ENCODE peak calls at places on chromosomes 4 and X, in ten cellular contexts. One of them, this sample, is unnamed.

GRCh38 chrX:131703646-131704045 is 159.8 kb downstream of the OR13H1 start:
- DNase-seq in HFFc6: peak; percentile 0
- DNase-seq in mesenchymal stem cell: no peak
- DNase-seq in WTC11: no peak
- DNase-seq in GM04504: no peak
- DNase-seq in islet precursor cell: no peak
- DNase-seq in fibroblast of lung: no peak
- DNase-seq in fibroblast of the aortic adventitia: no peak
- DNase-seq in nephron progenitor cell: no peak
- DNase-seq in neural crest cell: no peak
- DNase-seq in this sample: no peak

GRCh38 chr4:38684951-38685350 is 21.0 kb downstream of the KLF3 start:
- DNase-seq in HFFc6: no peak
- DNase-seq in mesenchymal stem cell: no peak
- DNase-seq in WTC11: no peak
- DNase-seq in GM04504: no peak
- DNase-seq in islet precursor cell: no peak
- DNase-seq in fibroblast of lung: no peak
- DNase-seq in fibroblast of the aortic adventitia: no peak
- DNase-seq in nephron progenitor cell: no peak
- DNase-seq in neural crest cell: no peak
- DNase-seq in this sample: no peak

GRCh38 chr4:154471924-154472323 is 19.7 kb downstream of the DCHS2 start:
- DNase-seq in HFFc6: no peak
- DNase-seq in mesenchymal stem cell: no peak
- DNase-seq in WTC11: no peak
- DNase-seq in GM04504: no peak
- DNase-seq in islet precursor cell: no peak
- DNase-seq in fibroblast of lung: peak; percentile 22
- DNase-seq in fibroblast of the aortic adventitia: no peak
- DNase-seq in nephron progenitor cell: no peak
- DNase-seq in neural crest cell: no peak
- DNase-seq in this sample: no peak

GRCh38 chr4:78937837-78938236 is 1.4 kb downstream of the PAQR3 start:
- DNase-seq in HFFc6: peak; percentile 17
- DNase-seq in mesenchymal stem cell: peak; percentile 39
- DNase-seq in WTC11: no peak
- DNase-seq in GM04504: peak; percentile 10
- DNase-seq in islet precursor cell: peak; percentile 69
- DNase-seq in fibroblast of lung: no peak
- DNase-seq in fibroblast of the aortic adventitia: peak; percentile 18
- DNase-seq in nephron progenitor cell: no peak
- DNase-seq in neural crest cell: no peak
- DNase-seq in this sample: no peak

GRCh38 chr4:124640037-124640730 is 72.3 kb downstream of the ANKRD50 start:
- DNase-seq in HFFc6: peak; percentile 80
- DNase-seq in mesenchymal stem cell: peak; percentile 49
- DNase-seq in WTC11: no peak
- DNase-seq in GM04504: peak; percentile 56
- DNase-seq in islet precursor cell: no peak
- DNase-seq in fibroblast of lung: peak; percentile 88
- DNase-seq in fibroblast of the aortic adventitia: peak; percentile 90
- DNase-seq in nephron progenitor cell: no peak
- DNase-seq in neural crest cell: no peak
- DNase-seq in this sample: no peak

GRCh38 chrX:1093112-1093511 is 119.3 kb downstream of the CRLF2 start:
- DNase-seq in HFFc6: no peak
- DNase-seq in mesenchymal stem cell: no peak
- DNase-seq in WTC11: no peak
- DNase-seq in GM04504: peak; percentile 2
- DNase-seq in islet precursor cell: peak; percentile 60
- DNase-seq in fibroblast of lung: no peak
- DNase-seq in fibroblast of the aortic adventitia: no peak
- DNase-seq in nephron progenitor cell: no peak
- DNase-seq in neural crest cell: no peak
- DNase-seq in this sample: no peak

GRCh38 chrX:119692241-119693031 is 532 bp downstream of the SEPTIN6 start:
- DNase-seq in HFFc6: peak; percentile 30
- DNase-seq in mesenchymal stem cell: peak; percentile 54
- DNase-seq in WTC11: peak; percentile 41
- DNase-seq in GM04504: no peak
- DNase-seq in islet precursor cell: peak; percentile 65
- DNase-seq in fibroblast of lung: peak; percentile 74
- DNase-seq in fibroblast of the aortic adventitia: peak; percentile 53
- DNase-seq in nephron progenitor cell: peak; percentile 57
- DNase-seq in neural crest cell: peak; percentile 14
- DNase-seq in this sample: peak; percentile 6

GRCh38 chr4:1309261-1310010 is 19.7 kb downstream of the MAEA start:
- DNase-seq in HFFc6: peak; percentile 86
- DNase-seq in mesenchymal stem cell: peak; percentile 96
- DNase-seq in WTC11: peak; percentile 95
- DNase-seq in GM04504: peak; percentile 82
- DNase-seq in islet precursor cell: peak; percentile 99
- DNase-seq in fibroblast of lung: peak; percentile 93
- DNase-seq in fibroblast of the aortic adventitia: peak; percentile 92
- DNase-seq in nephron progenitor cell: peak; percentile 91
- DNase-seq in neural crest cell: peak; percentile 79
- DNase-seq in this sample: peak; percentile 82

GRCh38 chrX:68416592-68416991 is 16.7 kb downstream of the OPHN1 start:
- DNase-seq in HFFc6: no peak
- DNase-seq in mesenchymal stem cell: peak; percentile 31
- DNase-seq in WTC11: no peak
- DNase-seq in GM04504: no peak
- DNase-seq in islet precursor cell: peak; percentile 63
- DNase-seq in fibroblast of lung: peak; percentile 13
- DNase-seq in fibroblast of the aortic adventitia: no peak
- DNase-seq in nephron progenitor cell: no peak
- DNase-seq in neural crest cell: no peak
- DNase-seq in this sample: no peak

GRCh38 chrX:54964766-54965511 is 29.0 kb downstream of the PFKFB1 start:
- DNase-seq in HFFc6: no peak
- DNase-seq in mesenchymal stem cell: no peak
- DNase-seq in WTC11: no peak
- DNase-seq in GM04504: no peak
- DNase-seq in islet precursor cell: no peak
- DNase-seq in fibroblast of lung: no peak
- DNase-seq in fibroblast of the aortic adventitia: no peak
- DNase-seq in nephron progenitor cell: no peak
- DNase-seq in neural crest cell: no peak
- DNase-seq in this sample: no peak

GRCh38 chr4:73573794-73574528 is 46.3 kb downstream of the RASSF6 start:
- DNase-seq in HFFc6: peak; percentile 33
- DNase-seq in mesenchymal stem cell: peak; percentile 83
- DNase-seq in WTC11: peak; percentile 82
- DNase-seq in GM04504: peak; percentile 42
- DNase-seq in islet precursor cell: peak; percentile 92
- DNase-seq in fibroblast of lung: peak; percentile 93
- DNase-seq in fibroblast of the aortic adventitia: peak; percentile 91
- DNase-seq in nephron progenitor cell: peak; percentile 75
- DNase-seq in neural crest cell: peak; percentile 66
- DNase-seq in this sample: no peak

GRCh38 chr4:161554372-161554990 is 609.3 kb downstream of the FSTL5 start:
- DNase-seq in HFFc6: no peak
- DNase-seq in mesenchymal stem cell: peak; percentile 75
- DNase-seq in WTC11: no peak
- DNase-seq in GM04504: no peak
- DNase-seq in islet precursor cell: no peak
- DNase-seq in fibroblast of lung: peak; percentile 78
- DNase-seq in fibroblast of the aortic adventitia: no peak
- DNase-seq in nephron progenitor cell: no peak
- DNase-seq in neural crest cell: no peak
- DNase-seq in this sample: no peak

GRCh38 chr4:180809439-180809838 is 1433.8 kb upstream of the TENM3 start:
- DNase-seq in HFFc6: no peak
- DNase-seq in mesenchymal stem cell: no peak
- DNase-seq in WTC11: no peak
- DNase-seq in GM04504: no peak
- DNase-seq in islet precursor cell: no peak
- DNase-seq in fibroblast of lung: peak; percentile 20
- DNase-seq in fibroblast of the aortic adventitia: peak; percentile 57
- DNase-seq in nephron progenitor cell: no peak
- DNase-seq in neural crest cell: no peak
- DNase-seq in this sample: no peak

GRCh38 chr4:150821641-150822040 is 193.4 kb downstream of the LRBA start:
- DNase-seq in HFFc6: no peak
- DNase-seq in mesenchymal stem cell: no peak
- DNase-seq in WTC11: no peak
- DNase-seq in GM04504: no peak
- DNase-seq in islet precursor cell: no peak
- DNase-seq in fibroblast of lung: no peak
- DNase-seq in fibroblast of the aortic adventitia: peak; percentile 10
- DNase-seq in nephron progenitor cell: no peak
- DNase-seq in neural crest cell: no peak
- DNase-seq in this sample: no peak

GRCh38 chr4:7769936-7770674 is 169.6 kb downstream of the AFAP1 start:
- DNase-seq in HFFc6: peak; percentile 28
- DNase-seq in mesenchymal stem cell: no peak
- DNase-seq in WTC11: peak; percentile 52
- DNase-seq in GM04504: no peak
- DNase-seq in islet precursor cell: no peak
- DNase-seq in fibroblast of lung: peak; percentile 41
- DNase-seq in fibroblast of the aortic adventitia: no peak
- DNase-seq in nephron progenitor cell: no peak
- DNase-seq in neural crest cell: no peak
- DNase-seq in this sample: no peak

GRCh38 chrX:130174051-130174704 is 2.4 kb downstream of the RAB33A start:
- DNase-seq in HFFc6: peak; percentile 78
- DNase-seq in mesenchymal stem cell: peak; percentile 88
- DNase-seq in WTC11: no peak
- DNase-seq in GM04504: peak; percentile 78
- DNase-seq in islet precursor cell: peak; percentile 79
- DNase-seq in fibroblast of lung: peak; percentile 85
- DNase-seq in fibroblast of the aortic adventitia: peak; percentile 91
- DNase-seq in nephron progenitor cell: no peak
- DNase-seq in neural crest cell: no peak
- DNase-seq in this sample: no peak

GRCh38 chrX:136778914-136779313 is 1.8 kb downstream of the ARHGEF6 start:
- DNase-seq in HFFc6: no peak
- DNase-seq in mesenchymal stem cell: no peak
- DNase-seq in WTC11: no peak
- DNase-seq in GM04504: no peak
- DNase-seq in islet precursor cell: no peak
- DNase-seq in fibroblast of lung: no peak
- DNase-seq in fibroblast of the aortic adventitia: no peak
- DNase-seq in nephron progenitor cell: no peak
- DNase-seq in neural crest cell: no peak
- DNase-seq in this sample: no peak

GRCh38 chr4:142467086-142467485 is 379.0 kb downstream of the INPP4B start:
- DNase-seq in HFFc6: no peak
- DNase-seq in mesenchymal stem cell: no peak
- DNase-seq in WTC11: no peak
- DNase-seq in GM04504: no peak
- DNase-seq in islet precursor cell: no peak
- DNase-seq in fibroblast of lung: no peak
- DNase-seq in fibroblast of the aortic adventitia: no peak
- DNase-seq in nephron progenitor cell: no peak
- DNase-seq in neural crest cell: no peak
- DNase-seq in this sample: no peak

GRCh38 chr4:56764775-56765174 is 56.7 kb downstream of the SPINK2 start:
- DNase-seq in HFFc6: peak; percentile 33
- DNase-seq in mesenchymal stem cell: no peak
- DNase-seq in WTC11: no peak
- DNase-seq in GM04504: no peak
- DNase-seq in islet precursor cell: no peak
- DNase-seq in fibroblast of lung: no peak
- DNase-seq in fibroblast of the aortic adventitia: peak; percentile 22
- DNase-seq in nephron progenitor cell: no peak
- DNase-seq in neural crest cell: no peak
- DNase-seq in this sample: no peak

GRCh38 chr4:86108152-86108551 is 251.7 kb downstream of the MAPK10 start:
- DNase-seq in HFFc6: no peak
- DNase-seq in mesenchymal stem cell: no peak
- DNase-seq in WTC11: no peak
- DNase-seq in GM04504: no peak
- DNase-seq in islet precursor cell: no peak
- DNase-seq in fibroblast of lung: no peak
- DNase-seq in fibroblast of the aortic adventitia: peak; percentile 43
- DNase-seq in nephron progenitor cell: no peak
- DNase-seq in neural crest cell: no peak
- DNase-seq in this sample: no peak

GRCh38 chrX:70454441-70455365 is 10.1 kb downstream of the DLG3 start:
- DNase-seq in HFFc6: no peak
- DNase-seq in mesenchymal stem cell: peak; percentile 72
- DNase-seq in WTC11: peak; percentile 91
- DNase-seq in GM04504: no peak
- DNase-seq in islet precursor cell: peak; percentile 97
- DNase-seq in fibroblast of lung: peak; percentile 66
- DNase-seq in fibroblast of the aortic adventitia: peak; percentile 50
- DNase-seq in nephron progenitor cell: peak; percentile 85
- DNase-seq in neural crest cell: peak; percentile 71
- DNase-seq in this sample: no peak

GRCh38 chr4:110287130-110287529 is 88.7 kb upstream of the ELOVL6 start:
- DNase-seq in HFFc6: peak; percentile 67
- DNase-seq in mesenchymal stem cell: peak; percentile 76
- DNase-seq in WTC11: no peak
- DNase-seq in GM04504: peak; percentile 52
- DNase-seq in islet precursor cell: no peak
- DNase-seq in fibroblast of lung: peak; percentile 88
- DNase-seq in fibroblast of the aortic adventitia: peak; percentile 78
- DNase-seq in nephron progenitor cell: no peak
- DNase-seq in neural crest cell: no peak
- DNase-seq in this sample: no peak

GRCh38 chr4:169314906-169315305 is 44.1 kb upstream of the SH3RF1 start:
- DNase-seq in HFFc6: peak; percentile 56
- DNase-seq in mesenchymal stem cell: peak; percentile 47
- DNase-seq in WTC11: no peak
- DNase-seq in GM04504: no peak
- DNase-seq in islet precursor cell: no peak
- DNase-seq in fibroblast of lung: peak; percentile 68
- DNase-seq in fibroblast of the aortic adventitia: peak; percentile 58
- DNase-seq in nephron progenitor cell: no peak
- DNase-seq in neural crest cell: no peak
- DNase-seq in this sample: peak; percentile 32

GRCh38 chr4:24885342-24885741 is 27.5 kb downstream of the CCDC149 start:
- DNase-seq in HFFc6: no peak
- DNase-seq in mesenchymal stem cell: no peak
- DNase-seq in WTC11: no peak
- DNase-seq in GM04504: no peak
- DNase-seq in islet precursor cell: no peak
- DNase-seq in fibroblast of lung: no peak
- DNase-seq in fibroblast of the aortic adventitia: no peak
- DNase-seq in nephron progenitor cell: no peak
- DNase-seq in neural crest cell: no peak
- DNase-seq in this sample: peak; percentile 19

GRCh38 chr4:185304944-185305690 is 90.6 kb downstream of the LRP2BP start:
- DNase-seq in HFFc6: peak; percentile 42
- DNase-seq in mesenchymal stem cell: peak; percentile 51
- DNase-seq in WTC11: peak; percentile 49
- DNase-seq in GM04504: no peak
- DNase-seq in islet precursor cell: peak; percentile 65
- DNase-seq in fibroblast of lung: peak; percentile 45
- DNase-seq in fibroblast of the aortic adventitia: no peak
- DNase-seq in nephron progenitor cell: no peak
- DNase-seq in neural crest cell: no peak
- DNase-seq in this sample: no peak

GRCh38 chr4:39840027-39840426 is 137.7 kb downstream of the PDS5A start:
- DNase-seq in HFFc6: no peak
- DNase-seq in mesenchymal stem cell: no peak
- DNase-seq in WTC11: no peak
- DNase-seq in GM04504: no peak
- DNase-seq in islet precursor cell: no peak
- DNase-seq in fibroblast of lung: no peak
- DNase-seq in fibroblast of the aortic adventitia: no peak
- DNase-seq in nephron progenitor cell: no peak
- DNase-seq in neural crest cell: no peak
- DNase-seq in this sample: no peak

GRCh38 chrX:24424948-24425347 is 40.1 kb upstream of the PDK3 start:
- DNase-seq in HFFc6: peak; percentile 12
- DNase-seq in mesenchymal stem cell: no peak
- DNase-seq in WTC11: no peak
- DNase-seq in GM04504: peak; percentile 20
- DNase-seq in islet precursor cell: no peak
- DNase-seq in fibroblast of lung: no peak
- DNase-seq in fibroblast of the aortic adventitia: peak; percentile 68
- DNase-seq in nephron progenitor cell: no peak
- DNase-seq in neural crest cell: no peak
- DNase-seq in this sample: no peak

GRCh38 chr4:74997942-74998341 is 65.0 kb downstream of the PARM1 start:
- DNase-seq in HFFc6: no peak
- DNase-seq in mesenchymal stem cell: no peak
- DNase-seq in WTC11: no peak
- DNase-seq in GM04504: no peak
- DNase-seq in islet precursor cell: no peak
- DNase-seq in fibroblast of lung: no peak
- DNase-seq in fibroblast of the aortic adventitia: no peak
- DNase-seq in nephron progenitor cell: no peak
- DNase-seq in neural crest cell: no peak
- DNase-seq in this sample: no peak

This sample was measured in amygdala.